ENCODE peak calls at places on chromosomes 13 and 19, in nine cellular contexts. One of them, this sample, is unnamed.

GRCh38 chr19:8129061-8129460 is 20.3 kb downstream of the FBN3 start:
- DNase-seq in endothelial cell of umbilical vein: no peak
- DNase-seq in left ventricle myocardium inferior: no peak
- DNase-seq in AG04450: no peak
- DNase-seq in thoracic aorta: no peak
- DNase-seq in endodermal cell: no peak
- DNase-seq in suprapubic skin: no peak
- DNase-seq in H9: no peak
- DNase-seq in testis: no peak
- DNase-seq in this sample: no peak

GRCh38 chr13:111371211-111371610 is 50.8 kb downstream of the TEX29 start:
- DNase-seq in endothelial cell of umbilical vein: no peak
- DNase-seq in left ventricle myocardium inferior: no peak
- DNase-seq in AG04450: no peak
- DNase-seq in thoracic aorta: no peak
- DNase-seq in endodermal cell: no peak
- DNase-seq in suprapubic skin: no peak
- DNase-seq in H9: no peak
- DNase-seq in testis: no peak
- DNase-seq in this sample: no peak

GRCh38 chr19:54248016-54248601 is 5.5 kb upstream of the LILRA6 start:
- DNase-seq in endothelial cell of umbilical vein: peak; percentile 75
- DNase-seq in left ventricle myocardium inferior: no peak
- DNase-seq in AG04450: no peak
- DNase-seq in thoracic aorta: no peak
- DNase-seq in endodermal cell: peak; percentile 7
- DNase-seq in suprapubic skin: peak; percentile 67
- DNase-seq in H9: no peak
- DNase-seq in testis: no peak
- DNase-seq in this sample: no peak

GRCh38 chr13:64277097-64277496 is 2861.4 kb upstream of the PCDH20 start:
- DNase-seq in endothelial cell of umbilical vein: no peak
- DNase-seq in left ventricle myocardium inferior: no peak
- DNase-seq in AG04450: no peak
- DNase-seq in thoracic aorta: no peak
- DNase-seq in endodermal cell: no peak
- DNase-seq in suprapubic skin: no peak
- DNase-seq in H9: no peak
- DNase-seq in testis: no peak
- DNase-seq in this sample: no peak

GRCh38 chr19:8085606-8086464 is 33.3 kb downstream of the CCL25 start:
- DNase-seq in endothelial cell of umbilical vein: no peak
- DNase-seq in left ventricle myocardium inferior: no peak
- DNase-seq in AG04450: no peak
- DNase-seq in thoracic aorta: no peak
- DNase-seq in endodermal cell: peak; percentile 49
- DNase-seq in suprapubic skin: no peak
- DNase-seq in H9: no peak
- DNase-seq in testis: no peak
- DNase-seq in this sample: no peak

GRCh38 chr13:98476106-98476505 is 100.8 kb downstream of the STK24 start:
- DNase-seq in endothelial cell of umbilical vein: peak; percentile 24
- DNase-seq in left ventricle myocardium inferior: no peak
- DNase-seq in AG04450: no peak
- DNase-seq in thoracic aorta: no peak
- DNase-seq in endodermal cell: peak; percentile 92
- DNase-seq in suprapubic skin: no peak
- DNase-seq in H9: peak; percentile 87
- DNase-seq in testis: no peak
- DNase-seq in this sample: no peak

GRCh38 chr19:35995655-35995993 is 636 bp downstream of the SDHAF1 start:
- DNase-seq in endothelial cell of umbilical vein: peak; percentile 21
- DNase-seq in left ventricle myocardium inferior: peak; percentile 25
- DNase-seq in AG04450: no peak
- DNase-seq in thoracic aorta: no peak
- DNase-seq in endodermal cell: peak; percentile 87
- DNase-seq in suprapubic skin: no peak
- DNase-seq in H9: peak; percentile 77
- DNase-seq in testis: peak; percentile 58
- DNase-seq in this sample: no peak

GRCh38 chr13:113729329-113730019 is 29.6 kb upstream of the TMEM255B start:
- DNase-seq in endothelial cell of umbilical vein: no peak
- DNase-seq in left ventricle myocardium inferior: peak; percentile 47
- DNase-seq in AG04450: no peak
- DNase-seq in thoracic aorta: no peak
- DNase-seq in endodermal cell: no peak
- DNase-seq in suprapubic skin: no peak
- DNase-seq in H9: no peak
- DNase-seq in testis: peak; percentile 58
- DNase-seq in this sample: no peak

GRCh38 chr19:35907377-35907745 is 734 bp downstream of the TYROBP start:
- DNase-seq in endothelial cell of umbilical vein: no peak
- DNase-seq in left ventricle myocardium inferior: no peak
- DNase-seq in AG04450: no peak
- DNase-seq in thoracic aorta: no peak
- DNase-seq in endodermal cell: no peak
- DNase-seq in suprapubic skin: no peak
- DNase-seq in H9: no peak
- DNase-seq in testis: no peak
- DNase-seq in this sample: no peak

GRCh38 chr19:6608950-6609349 is 18.0 kb upstream of the CD70 start:
- DNase-seq in endothelial cell of umbilical vein: no peak
- DNase-seq in left ventricle myocardium inferior: no peak
- DNase-seq in AG04450: no peak
- DNase-seq in thoracic aorta: no peak
- DNase-seq in endodermal cell: no peak
- DNase-seq in suprapubic skin: no peak
- DNase-seq in H9: no peak
- DNase-seq in testis: no peak
- DNase-seq in this sample: no peak

GRCh38 chr19:23817519-23817918 is 58.8 kb upstream of the ZNF681 start:
- DNase-seq in endothelial cell of umbilical vein: no peak
- DNase-seq in left ventricle myocardium inferior: no peak
- DNase-seq in AG04450: no peak
- DNase-seq in thoracic aorta: no peak
- DNase-seq in endodermal cell: peak; percentile 75
- DNase-seq in suprapubic skin: no peak
- DNase-seq in H9: peak; percentile 41
- DNase-seq in testis: peak; percentile 71
- DNase-seq in this sample: peak; percentile 25

GRCh38 chr13:98490195-98490771 is 86.6 kb downstream of the STK24 start:
- DNase-seq in endothelial cell of umbilical vein: peak; percentile 78
- DNase-seq in left ventricle myocardium inferior: no peak
- DNase-seq in AG04450: no peak
- DNase-seq in thoracic aorta: no peak
- DNase-seq in endodermal cell: peak; percentile 17
- DNase-seq in suprapubic skin: no peak
- DNase-seq in H9: no peak
- DNase-seq in testis: no peak
- DNase-seq in this sample: no peak

GRCh38 chr13:27665333-27665732 is 43.6 kb downstream of the POLR1D start:
- DNase-seq in endothelial cell of umbilical vein: no peak
- DNase-seq in left ventricle myocardium inferior: no peak
- DNase-seq in AG04450: no peak
- DNase-seq in thoracic aorta: no peak
- DNase-seq in endodermal cell: no peak
- DNase-seq in suprapubic skin: no peak
- DNase-seq in H9: no peak
- DNase-seq in testis: no peak
- DNase-seq in this sample: no peak
- TF ChIP-seq CTCF in endothelial cell of umbilical vein: no peak
- TF ChIP-seq CTCF in left ventricle myocardium inferior: peak; percentile 51
- TF ChIP-seq CTCF in AG04450: peak; percentile 41
- TF ChIP-seq CTCF in thoracic aorta: no peak
- TF ChIP-seq CTCF in endodermal cell: peak; percentile 65
- TF ChIP-seq CTCF in suprapubic skin: no peak
- TF ChIP-seq CTCF in H9: peak; percentile 55
- TF ChIP-seq CTCF in testis: peak; percentile 6
- TF ChIP-seq CTCF in this sample: peak; percentile 14

GRCh38 chr19:33266971-33267484 is 35.3 kb downstream of the CEBPA start:
- DNase-seq in endothelial cell of umbilical vein: no peak
- DNase-seq in left ventricle myocardium inferior: no peak
- DNase-seq in AG04450: no peak
- DNase-seq in thoracic aorta: no peak
- DNase-seq in endodermal cell: no peak
- DNase-seq in suprapubic skin: no peak
- DNase-seq in H9: no peak
- DNase-seq in testis: no peak
- DNase-seq in this sample: no peak

GRCh38 chr19:33270769-33271168 is 31.6 kb downstream of the CEBPA start:
- DNase-seq in endothelial cell of umbilical vein: no peak
- DNase-seq in left ventricle myocardium inferior: no peak
- DNase-seq in AG04450: no peak
- DNase-seq in thoracic aorta: no peak
- DNase-seq in endodermal cell: no peak
- DNase-seq in suprapubic skin: no peak
- DNase-seq in H9: no peak
- DNase-seq in testis: no peak
- DNase-seq in this sample: no peak

GRCh38 chr19:33269016-33269415 is 33.3 kb downstream of the CEBPA start:
- DNase-seq in endothelial cell of umbilical vein: no peak
- DNase-seq in left ventricle myocardium inferior: no peak
- DNase-seq in AG04450: no peak
- DNase-seq in thoracic aorta: no peak
- DNase-seq in endodermal cell: no peak
- DNase-seq in suprapubic skin: no peak
- DNase-seq in H9: no peak
- DNase-seq in testis: no peak
- DNase-seq in this sample: no peak

GRCh38 chr19:33267706-33268105 is 34.6 kb downstream of the CEBPA start:
- DNase-seq in endothelial cell of umbilical vein: no peak
- DNase-seq in left ventricle myocardium inferior: no peak
- DNase-seq in AG04450: no peak
- DNase-seq in thoracic aorta: no peak
- DNase-seq in endodermal cell: no peak
- DNase-seq in suprapubic skin: no peak
- DNase-seq in H9: no peak
- DNase-seq in testis: no peak
- DNase-seq in this sample: no peak

DNA sequence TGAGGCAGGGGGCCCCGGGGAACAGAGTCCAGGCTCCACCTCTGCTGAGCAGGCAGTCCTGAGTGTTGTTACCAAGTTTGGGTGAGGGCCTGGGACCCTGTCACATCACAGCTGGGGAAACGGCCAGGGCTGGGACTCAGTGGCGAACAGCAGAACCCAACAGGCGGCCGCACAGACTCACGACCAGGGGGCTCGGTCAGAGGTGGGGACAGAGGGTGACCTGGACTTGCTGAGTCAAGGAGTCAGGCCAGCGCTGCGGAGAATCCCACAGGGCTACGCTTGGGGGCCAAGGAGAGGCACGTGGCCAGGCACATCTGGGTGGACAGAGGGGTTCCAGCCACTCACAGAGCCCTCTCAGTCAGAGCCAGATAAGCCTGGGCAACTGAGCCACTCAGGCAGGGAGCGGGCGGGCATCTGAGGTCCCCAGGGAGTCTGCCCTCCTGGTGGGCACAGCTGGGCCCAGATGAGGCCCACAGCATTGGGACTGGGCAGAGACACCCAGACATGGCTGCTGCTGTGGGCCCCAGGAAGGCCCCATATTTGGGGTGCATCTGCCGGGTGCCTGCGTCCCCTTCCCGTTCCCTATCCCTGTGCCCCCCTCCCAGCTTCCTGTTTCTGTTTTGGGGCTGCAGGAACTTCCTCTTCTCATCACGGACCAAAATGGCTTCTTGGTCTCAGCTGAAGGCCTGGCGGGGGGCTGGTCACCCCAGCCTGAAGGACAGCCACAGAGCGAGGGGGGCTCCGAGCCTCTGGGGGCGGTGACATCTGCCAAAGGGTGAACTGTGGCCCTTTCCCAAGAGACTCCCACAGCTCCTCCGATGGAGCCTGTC is 34.0 kb downstream of the CEBPA start:
- DNase-seq in endothelial cell of umbilical vein: no peak
- DNase-seq in left ventricle myocardium inferior: no peak
- DNase-seq in AG04450: no peak
- DNase-seq in thoracic aorta: no peak
- DNase-seq in endodermal cell: no peak
- DNase-seq in suprapubic skin: no peak
- DNase-seq in H9: no peak
- DNase-seq in testis: no peak
- DNase-seq in this sample: no peak
- H3K27me3 ChIP-seq in endothelial cell of umbilical vein: no peaks in the 10 kb centered on the region
- H3K27me3 ChIP-seq in left ventricle myocardium inferior: peaks cover 56% of the 10 kb centered on the region
- H3K27me3 ChIP-seq in AG04450: peaks cover 18% of the 10 kb centered on the region
- H3K27me3 ChIP-seq in thoracic aorta: no peaks in the 10 kb centered on the region
- H3K27me3 ChIP-seq in endodermal cell: no peaks in the 10 kb centered on the region
- H3K27me3 ChIP-seq in suprapubic skin: no peaks in the 10 kb centered on the region
- H3K27me3 ChIP-seq in H9: no peaks in the 10 kb centered on the region
- H3K27me3 ChIP-seq in testis: no peaks in the 10 kb centered on the region
- H3K27me3 ChIP-seq in this sample: no peaks in the 10 kb centered on the region

DNA sequence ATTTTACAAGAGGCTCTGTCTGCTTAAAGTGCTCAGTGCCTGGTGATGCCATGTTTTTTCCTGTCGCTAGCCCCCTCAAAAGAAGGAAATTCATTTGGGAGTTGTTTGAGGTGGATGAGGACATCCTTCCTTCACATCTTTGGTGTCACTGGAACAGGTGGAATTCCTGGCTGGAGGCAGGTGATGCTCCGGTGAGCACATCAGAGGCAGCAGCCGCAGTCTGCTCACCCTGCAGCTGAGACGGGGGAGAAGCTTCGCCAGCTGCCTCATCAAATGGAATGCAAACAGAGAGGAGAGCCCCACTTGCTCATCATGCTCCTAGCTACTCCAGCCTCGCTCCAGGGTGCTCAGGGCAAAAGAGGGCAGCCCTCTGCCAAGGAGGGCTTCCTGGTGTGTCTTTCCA is 74.1 kb upstream of the UBL3 start:
- DNase-seq in endothelial cell of umbilical vein: no peak
- DNase-seq in left ventricle myocardium inferior: no peak
- DNase-seq in AG04450: no peak
- DNase-seq in thoracic aorta: no peak
- DNase-seq in endodermal cell: no peak
- DNase-seq in suprapubic skin: no peak
- DNase-seq in H9: no peak
- DNase-seq in testis: no peak
- DNase-seq in this sample: peak; percentile 83
- TF ChIP-seq CTCF in endothelial cell of umbilical vein: no peak
- TF ChIP-seq CTCF in left ventricle myocardium inferior: no peak
- TF ChIP-seq CTCF in AG04450: no peak
- TF ChIP-seq CTCF in thoracic aorta: no peak
- TF ChIP-seq CTCF in endodermal cell: peak; percentile 41
- TF ChIP-seq CTCF in suprapubic skin: no peak
- TF ChIP-seq CTCF in H9: no peak
- TF ChIP-seq CTCF in testis: no peak
- TF ChIP-seq CTCF in this sample: no peak

DNA sequence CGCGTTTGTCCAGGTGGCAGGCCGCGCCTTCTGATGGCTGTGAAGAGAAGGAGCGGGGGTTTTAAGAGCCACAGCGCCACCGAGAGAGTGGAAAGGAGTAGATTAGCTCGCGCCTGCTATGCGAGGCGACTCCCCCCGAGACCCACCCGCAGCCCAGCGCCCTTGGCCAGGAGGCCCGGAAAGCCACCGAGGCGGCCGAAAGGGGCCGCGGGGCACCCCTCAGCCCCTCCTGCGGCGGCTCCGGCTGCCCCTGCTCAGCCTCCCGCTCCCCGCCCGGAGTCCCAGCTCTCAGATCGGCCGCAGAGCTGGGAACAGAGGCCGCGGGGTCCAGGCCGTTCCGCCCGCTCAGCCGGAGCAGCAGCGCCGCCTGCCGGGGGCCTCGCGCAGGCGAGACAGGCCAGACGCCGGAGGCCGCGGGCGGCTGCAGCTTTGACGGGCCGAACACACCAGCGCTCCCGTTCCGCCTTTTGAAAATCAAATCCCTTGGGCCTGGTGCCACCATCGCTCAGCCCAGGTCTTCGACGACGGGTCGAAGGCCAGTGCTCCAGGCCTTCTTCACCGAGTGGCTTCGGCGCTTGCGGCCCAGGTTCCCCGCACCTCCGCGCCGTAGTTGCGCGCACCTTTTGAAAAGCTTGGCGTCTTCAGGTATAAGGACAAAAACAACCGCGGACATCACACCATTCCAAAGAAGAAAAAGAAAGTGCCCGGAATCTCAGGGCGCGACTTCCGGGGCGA is 15.3 kb downstream of the CDX2 start:
- DNase-seq in endothelial cell of umbilical vein: peak; percentile 64
- DNase-seq in left ventricle myocardium inferior: peak; percentile 68
- DNase-seq in AG04450: peak; percentile 10
- DNase-seq in thoracic aorta: no peak
- DNase-seq in endodermal cell: peak; percentile 97
- DNase-seq in suprapubic skin: no peak
- DNase-seq in H9: peak; percentile 88
- DNase-seq in testis: peak; percentile 85
- DNase-seq in this sample: peak; percentile 20
- H3K27me3 ChIP-seq in endothelial cell of umbilical vein: peaks cover 67% of the 10 kb centered on the region
- H3K27me3 ChIP-seq in left ventricle myocardium inferior: peaks cover 99% of the 10 kb centered on the region
- H3K27me3 ChIP-seq in AG04450: peaks cover 51% of the 10 kb centered on the region
- H3K27me3 ChIP-seq in thoracic aorta: peaks cover 28% of the 10 kb centered on the region
- H3K27me3 ChIP-seq in endodermal cell: peaks cover 100% of the 10 kb centered on the region
- H3K27me3 ChIP-seq in suprapubic skin: peaks cover 79% of the 10 kb centered on the region
- H3K27me3 ChIP-seq in H9: peaks cover 66% of the 10 kb centered on the region
- H3K27me3 ChIP-seq in testis: no peaks in the 10 kb centered on the region
- H3K27me3 ChIP-seq in this sample: peaks cover 24% of the 10 kb centered on the region

This sample was measured in bronchial epithelial cell.